ENCODE peak calls at places on chromosomes 11 and 22, in five cellular contexts. J, I, W, C and O are unnamed samples. For H3K9me3, the result is how much of the 10 kb centered on the place peaks cover.

GRCh38 chr22:37113757-37114156 is 4.2 kb upstream of the TMPRSS6 start:
- DNase-seq in J (no peak), I (no peak), W (no peak), C (no peak), O (no peak)

GRCh38 chr11:125110996-125111340 is 458 bp downstream of the TMEM218 start:
- DNase-seq in J (no peak), I (no peak), W (no peak), C (no peak), O (no peak)

GRCh38 chr22:47373648-47374272 is 611.3 kb downstream of the TBC1D22A start:
- DNase-seq in J (no peak), I (peak), W (no peak), C (no peak), O (no peak)

GRCh38 chr22:30704978-30705377 is 10.3 kb downstream of the OSBP2 start:
- DNase-seq in J (no peak), I (no peak), W (no peak), C (no peak), O (no peak)

GRCh38 chr11:102120437-102120935 is 10.2 kb downstream of the YAP1 start:
- DNase-seq in J (peak), I (no peak), W (no peak), C (no peak), O (no peak)

GRCh38 chr11:17560281-17561110 is 13.4 kb downstream of the OTOG start:
- DNase-seq in J (no peak), I (no peak), W (no peak), C (no peak), O (no peak)

GRCh38 chr11:72475359-72475758 is 41.0 kb upstream of the CLPB start:
- DNase-seq in J (no peak), I (no peak), W (no peak), C (no peak), O (no peak)

GRCh38 chr22:19235874-19236273 is 55.6 kb downstream of the CLTCL1 start:
- DNase-seq in J (no peak), I (no peak), W (no peak), C (no peak), O (no peak)

GRCh38 chr22:40410731-40411505 is 40.5 kb downstream of the SGSM3 start:
- DNase-seq in J (no peak), I (no peak), W (no peak), C (no peak), O (no peak)

GRCh38 chr11:43547411-43547718 is 133.2 kb upstream of the HSD17B12 start:
- DNase-seq in J (no peak), I (no peak), W (no peak), C (no peak), O (no peak)
- H3K4me3 ChIP-seq in J (no peak), I (peak), W (peak), C (peak), O (peak)

GRCh38 chr11:74896311-74896710 is 52.6 kb downstream of the XRRA1 start:
- DNase-seq in J (no peak), I (no peak), W (no peak), C (no peak), O (no peak)

DNA sequence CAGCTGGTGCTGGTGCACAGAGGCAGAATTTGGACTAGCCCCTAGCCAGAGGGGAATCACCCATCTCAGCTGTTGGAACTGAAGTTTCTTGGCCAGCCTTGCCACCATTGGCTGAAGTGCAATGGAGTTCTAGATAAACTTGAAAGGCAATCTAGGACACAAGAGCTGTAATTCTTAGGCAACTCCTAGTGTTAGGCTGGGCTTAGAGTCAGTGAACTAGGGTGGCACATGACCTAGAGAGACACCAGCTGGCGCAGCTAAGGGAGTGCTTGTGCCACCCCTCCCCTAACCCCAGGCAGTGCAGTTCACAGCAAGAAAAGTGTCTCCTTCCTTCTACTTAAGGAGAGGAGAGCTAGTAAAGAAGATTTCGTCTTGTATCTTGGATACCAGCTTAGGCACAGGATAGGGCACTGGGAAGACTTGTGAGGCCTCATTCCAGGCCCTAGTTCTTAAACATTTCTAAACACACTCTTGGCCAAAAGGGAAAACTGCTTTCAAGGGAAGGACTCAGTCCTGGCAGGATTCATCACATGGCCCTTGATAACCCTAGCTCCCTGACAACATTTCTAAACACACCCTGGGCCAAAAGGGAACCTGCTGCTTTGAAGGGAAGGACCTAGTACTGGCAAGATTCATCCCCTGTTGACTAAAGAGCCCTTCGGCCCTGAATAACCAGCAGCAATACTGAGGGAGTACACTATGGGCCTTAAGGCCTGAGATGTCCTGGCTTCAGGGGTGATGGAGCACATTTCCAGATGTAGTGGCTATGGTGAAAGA is 53.4 kb downstream of the XRRA1 start:
- DNase-seq in J (no peak), I (no peak), W (no peak), C (no peak), O (no peak)
- H3K9me3 ChIP-seq in J (under half), I (under half), W (half or more), C (under half), O (under half)

DNA sequence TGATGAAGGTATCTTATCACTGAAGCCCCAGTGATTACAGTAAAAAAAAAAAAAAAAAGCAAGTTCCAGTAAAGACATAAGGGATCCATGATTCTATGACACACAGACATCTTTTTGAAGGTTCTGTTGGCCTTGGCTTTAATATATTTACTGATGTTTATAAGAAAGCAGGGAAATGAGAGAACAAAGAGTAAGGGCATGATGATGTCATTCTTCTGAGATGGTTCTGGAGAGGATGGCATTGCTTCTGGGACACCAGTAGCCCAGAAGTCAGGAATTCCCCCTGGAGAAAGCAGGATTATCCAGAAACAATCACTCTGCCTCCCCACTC is 233.6 kb downstream of the FAM76B start:
- DNase-seq in J (no peak), I (no peak), W (no peak), C (no peak), O (no peak)
- H3K4me3 ChIP-seq in J (no peak), I (no peak), W (no peak), C (no peak), O (no peak)

GRCh38 chr11:121983901-121984300 is 132.1 kb downstream of the BLID start:
- DNase-seq in J (no peak), I (no peak), W (no peak), C (no peak), O (no peak)
- H3K9me3 ChIP-seq in J (under half), I (under half), W (under half), C (under half), O (under half)

GRCh38 chr11:130159657-130160459 is at the start of gene ST14:
- DNase-seq in J (no peak), I (no peak), W (no peak), C (no peak), O (no peak)

GRCh38 chr11:130160460-130161090 is 993 bp downstream of the ST14 start:
- DNase-seq in J (no peak), I (no peak), W (no peak), C (no peak), O (no peak)

GRCh38 chr11:130162733-130163132 is 3.2 kb downstream of the ST14 start:
- DNase-seq in J (no peak), I (no peak), W (no peak), C (no peak), O (peak)

GRCh38 chr11:130163346-130164220 is 4.0 kb downstream of the ST14 start:
- DNase-seq in J (no peak), I (no peak), W (no peak), C (no peak), O (no peak)

GRCh38 chr11:130161441-130161840 is 1.9 kb downstream of the ST14 start:
- DNase-seq in J (no peak), I (no peak), W (no peak), C (no peak), O (no peak)
- H3K4me3 ChIP-seq in J (no peak), I (no peak), W (no peak), C (no peak), O (no peak)

GRCh38 chr11:65606876-65607613 is 7.0 kb downstream of the MAP3K11 start:
- DNase-seq in J (peak), I (peak), W (peak), C (peak), O (no peak)

GRCh38 chr11:65607614-65608426 is 6.2 kb downstream of the MAP3K11 start:
- DNase-seq in J (no peak), I (no peak), W (no peak), C (no peak), O (no peak)

GRCh38 chr11:65611028-65611757 is 2.8 kb downstream of the MAP3K11 start:
- DNase-seq in J (no peak), I (peak), W (peak), C (no peak), O (no peak)

GRCh38 chr11:65609711-65610110 is 4.3 kb downstream of the MAP3K11 start:
- DNase-seq in J (no peak), I (no peak), W (no peak), C (no peak), O (no peak)

DNA sequence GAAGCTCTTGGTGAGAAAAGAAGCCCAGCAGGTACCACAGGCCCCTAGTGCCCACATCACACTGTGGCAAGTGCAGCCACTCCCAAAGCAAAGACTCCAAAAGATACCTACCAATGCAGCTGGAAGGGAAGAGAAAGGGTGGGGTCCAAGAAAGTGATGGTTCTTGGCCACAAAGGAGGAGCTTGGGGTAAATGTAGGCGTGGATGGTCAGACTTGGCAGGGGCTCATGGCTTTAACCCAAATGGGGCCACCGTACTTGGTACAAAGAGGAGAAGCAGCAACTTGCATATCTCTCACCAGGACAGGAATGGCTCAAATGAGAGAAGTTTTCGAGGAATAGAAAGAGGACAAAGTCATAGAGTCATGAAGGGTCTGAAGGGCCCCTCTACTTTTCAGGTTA is 4.8 kb downstream of the MAP3K11 start:
- DNase-seq in J (peak), I (no peak), W (no peak), C (no peak), O (no peak)
- H3K9me3 ChIP-seq in J (under half), I (under half), W (under half), C (under half), O (under half)